ENCODE peak calls at places on chromosomes 1 and 21, in ten cellular contexts. One of them, this sample, is unnamed.

GRCh38 chr1:47708658-47709301 is 270.9 kb downstream of the FOXD2 start:
- DNase-seq in T-helper 2 cell: no peak
- DNase-seq in NCI-H345: peak; percentile 44
- DNase-seq in HL-60: no peak
- DNase-seq in glutamatergic neuron: peak; percentile 55
- DNase-seq in AML-193: no peak
- DNase-seq in KBM-7: peak; percentile 24
- DNase-seq in activated T-helper 1 cell treated with anti-CD3 and anti-CD28 coated beads, Interleukin-2, amount 50 U/mL, for 16 hours: no peak
- DNase-seq in neural crest cell: peak; percentile 39
- DNase-seq in HT-29: peak; percentile 22
- DNase-seq in this sample: no peak

GRCh38 chr1:28287315-28287714 is 28.0 kb downstream of the SESN2 start:
- DNase-seq in T-helper 2 cell: no peak
- DNase-seq in NCI-H345: no peak
- DNase-seq in HL-60: no peak
- DNase-seq in glutamatergic neuron: no peak
- DNase-seq in AML-193: peak; percentile 52
- DNase-seq in KBM-7: no peak
- DNase-seq in activated T-helper 1 cell treated with anti-CD3 and anti-CD28 coated beads, Interleukin-2, amount 50 U/mL, for 16 hours: no peak
- DNase-seq in neural crest cell: no peak
- DNase-seq in HT-29: peak; percentile 8
- DNase-seq in this sample: no peak

GRCh38 chr1:43864111-43865045 is 69.2 kb upstream of the ARTN start:
- DNase-seq in T-helper 2 cell: no peak
- DNase-seq in NCI-H345: no peak
- DNase-seq in HL-60: no peak
- DNase-seq in glutamatergic neuron: no peak
- DNase-seq in AML-193: no peak
- DNase-seq in KBM-7: no peak
- DNase-seq in activated T-helper 1 cell treated with anti-CD3 and anti-CD28 coated beads, Interleukin-2, amount 50 U/mL, for 16 hours: no peak
- DNase-seq in neural crest cell: no peak
- DNase-seq in HT-29: no peak
- DNase-seq in this sample: no peak

GRCh38 chr1:99170516-99170915 is 93.8 kb upstream of the PLPPR4 start:
- DNase-seq in T-helper 2 cell: no peak
- DNase-seq in NCI-H345: no peak
- DNase-seq in HL-60: no peak
- DNase-seq in glutamatergic neuron: no peak
- DNase-seq in AML-193: no peak
- DNase-seq in KBM-7: no peak
- DNase-seq in activated T-helper 1 cell treated with anti-CD3 and anti-CD28 coated beads, Interleukin-2, amount 50 U/mL, for 16 hours: no peak
- DNase-seq in neural crest cell: no peak
- DNase-seq in HT-29: peak; percentile 34
- DNase-seq in this sample: no peak

GRCh38 chr1:6794164-6794563 is 8.9 kb downstream of the CAMTA1 start:
- DNase-seq in T-helper 2 cell: no peak
- DNase-seq in NCI-H345: no peak
- DNase-seq in HL-60: no peak
- DNase-seq in glutamatergic neuron: no peak
- DNase-seq in AML-193: peak; percentile 40
- DNase-seq in KBM-7: peak; percentile 42
- DNase-seq in activated T-helper 1 cell treated with anti-CD3 and anti-CD28 coated beads, Interleukin-2, amount 50 U/mL, for 16 hours: no peak
- DNase-seq in neural crest cell: no peak
- DNase-seq in HT-29: peak; percentile 39
- DNase-seq in this sample: no peak

GRCh38 chr1:56302878-56303277 is 276.5 kb downstream of the PLPP3 start:
- DNase-seq in T-helper 2 cell: no peak
- DNase-seq in NCI-H345: no peak
- DNase-seq in HL-60: no peak
- DNase-seq in glutamatergic neuron: no peak
- DNase-seq in AML-193: no peak
- DNase-seq in KBM-7: no peak
- DNase-seq in activated T-helper 1 cell treated with anti-CD3 and anti-CD28 coated beads, Interleukin-2, amount 50 U/mL, for 16 hours: no peak
- DNase-seq in neural crest cell: no peak
- DNase-seq in HT-29: no peak
- DNase-seq in this sample: no peak

GRCh38 chr1:160846281-160846680 is 16.4 kb downstream of the CD244 start:
- DNase-seq in T-helper 2 cell: no peak
- DNase-seq in NCI-H345: no peak
- DNase-seq in HL-60: no peak
- DNase-seq in glutamatergic neuron: no peak
- DNase-seq in AML-193: no peak
- DNase-seq in KBM-7: no peak
- DNase-seq in activated T-helper 1 cell treated with anti-CD3 and anti-CD28 coated beads, Interleukin-2, amount 50 U/mL, for 16 hours: no peak
- DNase-seq in neural crest cell: no peak
- DNase-seq in HT-29: no peak
- DNase-seq in this sample: no peak

GRCh38 chr1:19065526-19066247 is 109.2 kb upstream of the IFFO2 start:
- DNase-seq in T-helper 2 cell: no peak
- DNase-seq in NCI-H345: peak; percentile 30
- DNase-seq in HL-60: no peak
- DNase-seq in glutamatergic neuron: no peak
- DNase-seq in AML-193: no peak
- DNase-seq in KBM-7: no peak
- DNase-seq in activated T-helper 1 cell treated with anti-CD3 and anti-CD28 coated beads, Interleukin-2, amount 50 U/mL, for 16 hours: no peak
- DNase-seq in neural crest cell: no peak
- DNase-seq in HT-29: no peak
- DNase-seq in this sample: no peak

GRCh38 chr1:120178799-120179419 is 2.6 kb upstream of the SEC22B start:
- DNase-seq in T-helper 2 cell: no peak
- DNase-seq in NCI-H345: no peak
- DNase-seq in HL-60: no peak
- DNase-seq in glutamatergic neuron: no peak
- DNase-seq in AML-193: no peak
- DNase-seq in KBM-7: no peak
- DNase-seq in activated T-helper 1 cell treated with anti-CD3 and anti-CD28 coated beads, Interleukin-2, amount 50 U/mL, for 16 hours: no peak
- DNase-seq in neural crest cell: no peak
- DNase-seq in HT-29: peak; percentile 1
- DNase-seq in this sample: no peak

GRCh38 chr1:42153598-42153995 is 387 bp downstream of the GUCA2B start:
- DNase-seq in T-helper 2 cell: no peak
- DNase-seq in NCI-H345: no peak
- DNase-seq in HL-60: no peak
- DNase-seq in glutamatergic neuron: no peak
- DNase-seq in AML-193: no peak
- DNase-seq in KBM-7: no peak
- DNase-seq in activated T-helper 1 cell treated with anti-CD3 and anti-CD28 coated beads, Interleukin-2, amount 50 U/mL, for 16 hours: no peak
- DNase-seq in neural crest cell: no peak
- DNase-seq in HT-29: no peak
- DNase-seq in this sample: no peak

GRCh38 chr1:184387871-184388670 is 1.2 kb downstream of the C1orf21 start:
- DNase-seq in T-helper 2 cell: no peak
- DNase-seq in NCI-H345: peak; percentile 49
- DNase-seq in HL-60: no peak
- DNase-seq in glutamatergic neuron: peak; percentile 41
- DNase-seq in AML-193: no peak
- DNase-seq in KBM-7: peak; percentile 57
- DNase-seq in activated T-helper 1 cell treated with anti-CD3 and anti-CD28 coated beads, Interleukin-2, amount 50 U/mL, for 16 hours: no peak
- DNase-seq in neural crest cell: peak; percentile 6
- DNase-seq in HT-29: peak; percentile 58
- DNase-seq in this sample: peak; percentile 23

GRCh38 chr1:201468501-201468843 is 516 bp downstream of the PHLDA3 start:
- DNase-seq in T-helper 2 cell: no peak
- DNase-seq in NCI-H345: peak; percentile 25
- DNase-seq in HL-60: no peak
- DNase-seq in glutamatergic neuron: peak; percentile 62
- DNase-seq in AML-193: no peak
- DNase-seq in KBM-7: no peak
- DNase-seq in activated T-helper 1 cell treated with anti-CD3 and anti-CD28 coated beads, Interleukin-2, amount 50 U/mL, for 16 hours: no peak
- DNase-seq in neural crest cell: peak; percentile 31
- DNase-seq in HT-29: peak; percentile 33
- DNase-seq in this sample: no peak

GRCh38 chr21:36641346-36641745 is 57.6 kb upstream of the SIM2 start:
- DNase-seq in T-helper 2 cell: no peak
- DNase-seq in NCI-H345: no peak
- DNase-seq in HL-60: no peak
- DNase-seq in glutamatergic neuron: no peak
- DNase-seq in AML-193: no peak
- DNase-seq in KBM-7: no peak
- DNase-seq in activated T-helper 1 cell treated with anti-CD3 and anti-CD28 coated beads, Interleukin-2, amount 50 U/mL, for 16 hours: no peak
- DNase-seq in neural crest cell: no peak
- DNase-seq in HT-29: no peak
- DNase-seq in this sample: no peak

GRCh38 chr1:112618721-112619517 is at the start of gene ST7L:
- DNase-seq in T-helper 2 cell: peak; percentile 22
- DNase-seq in NCI-H345: peak; percentile 85
- DNase-seq in HL-60: peak; percentile 59
- DNase-seq in glutamatergic neuron: peak; percentile 79
- DNase-seq in AML-193: peak; percentile 26
- DNase-seq in KBM-7: peak; percentile 58
- DNase-seq in activated T-helper 1 cell treated with anti-CD3 and anti-CD28 coated beads, Interleukin-2, amount 50 U/mL, for 16 hours: peak; percentile 30
- DNase-seq in neural crest cell: peak; percentile 59
- DNase-seq in HT-29: peak; percentile 65
- DNase-seq in this sample: peak; percentile 47

GRCh38 chr1:19613075-19613748 is 30.9 kb upstream of the NBL1 start:
- DNase-seq in T-helper 2 cell: no peak
- DNase-seq in NCI-H345: no peak
- DNase-seq in HL-60: no peak
- DNase-seq in glutamatergic neuron: no peak
- DNase-seq in AML-193: no peak
- DNase-seq in KBM-7: peak; percentile 28
- DNase-seq in activated T-helper 1 cell treated with anti-CD3 and anti-CD28 coated beads, Interleukin-2, amount 50 U/mL, for 16 hours: no peak
- DNase-seq in neural crest cell: no peak
- DNase-seq in HT-29: no peak
- DNase-seq in this sample: no peak

GRCh38 chr1:91997607-91998195 is 32.1 kb upstream of the EPHX4 start:
- DNase-seq in T-helper 2 cell: no peak
- DNase-seq in NCI-H345: peak; percentile 50
- DNase-seq in HL-60: peak; percentile 5
- DNase-seq in glutamatergic neuron: no peak
- DNase-seq in AML-193: peak; percentile 64
- DNase-seq in KBM-7: peak; percentile 54
- DNase-seq in activated T-helper 1 cell treated with anti-CD3 and anti-CD28 coated beads, Interleukin-2, amount 50 U/mL, for 16 hours: no peak
- DNase-seq in neural crest cell: peak; percentile 23
- DNase-seq in HT-29: peak; percentile 42
- DNase-seq in this sample: no peak

GRCh38 chr1:226305184-226305583 is 3.8 kb downstream of the LIN9 start:
- DNase-seq in T-helper 2 cell: no peak
- DNase-seq in NCI-H345: no peak
- DNase-seq in HL-60: no peak
- DNase-seq in glutamatergic neuron: no peak
- DNase-seq in AML-193: no peak
- DNase-seq in KBM-7: no peak
- DNase-seq in activated T-helper 1 cell treated with anti-CD3 and anti-CD28 coated beads, Interleukin-2, amount 50 U/mL, for 16 hours: no peak
- DNase-seq in neural crest cell: no peak
- DNase-seq in HT-29: no peak
- DNase-seq in this sample: no peak

GRCh38 chr1:30315185-30315960 is 408.0 kb downstream of the MATN1 start:
- DNase-seq in T-helper 2 cell: no peak
- DNase-seq in NCI-H345: no peak
- DNase-seq in HL-60: no peak
- DNase-seq in glutamatergic neuron: peak; percentile 54
- DNase-seq in AML-193: no peak
- DNase-seq in KBM-7: no peak
- DNase-seq in activated T-helper 1 cell treated with anti-CD3 and anti-CD28 coated beads, Interleukin-2, amount 50 U/mL, for 16 hours: no peak
- DNase-seq in neural crest cell: no peak
- DNase-seq in HT-29: peak; percentile 3
- DNase-seq in this sample: no peak